ENCODE peak calls at places on chromosomes 12 and 14, in ten cellular contexts. Q is CD8-positive, alpha-beta T cell; V is AG04449; G is IMR-90; X is right atrium auricular region; E is esophagus squamous epithelium; L is skeletal muscle cell; K is aorta; C is adipocyte; N is brain microvascular endothelial cell. H is an unnamed sample.

GRCh38 chr12:108633534-108634224 is at the start of gene SELPLG:
- DNase-seq in N (no peak), V (no peak), K (peak; percentile 79), X (peak; percentile 73), C (no peak), L (no peak), E (peak; percentile 67), G (no peak), Q (peak; percentile 96), H (no peak)

GRCh38 chr12:61993734-61994345 is 266.4 kb upstream of the USP15 start:
- DNase-seq in L (no peak), E (no peak), X (no peak), V (no peak), Q (no peak), C (peak; percentile 46), K (no peak), G (peak; percentile 6), N (peak; percentile 25), H (peak; percentile 0)

GRCh38 chr12:72271401-72271740 is 799 bp upstream of the TRHDE start:
- DNase-seq in V (no peak), Q (no peak), C (peak; percentile 77), N (peak; percentile 43), X (peak; percentile 64), G (peak; percentile 63), L (no peak), K (peak; percentile 68), E (no peak), H (no peak)

GRCh38 chr12:51692016-51692415 is 101.0 kb downstream of the SCN8A start:
- DNase-seq in L (no peak), Q (no peak), K (no peak), G (no peak), N (no peak), V (no peak), X (no peak), E (no peak), C (no peak), H (no peak)

GRCh38 chr14:60757617-60758016 is 23.1 kb downstream of the MNAT1 start:
- DNase-seq in C (peak; percentile 77), N (no peak), Q (no peak), E (no peak), G (peak; percentile 74), K (no peak), L (peak; percentile 60), X (no peak), V (no peak), H (peak; percentile 33)

GRCh38 chr14:24411468-24412454 is 13.0 kb downstream of the NYNRIN start:
- DNase-seq in K (no peak), V (no peak), L (no peak), X (peak; percentile 78), G (peak; percentile 59), C (peak; percentile 73), Q (no peak), N (peak; percentile 51), E (no peak), H (no peak)

GRCh38 chr12:18224745-18225144 is 36.6 kb upstream of the PIK3C2G start:
- DNase-seq in N (no peak), K (no peak), L (peak; percentile 10), E (no peak), G (peak; percentile 5), Q (no peak), X (no peak), V (no peak), C (peak; percentile 76), H (no peak)

GRCh38 chr12:19856389-19856788 is 417.1 kb downstream of the AEBP2 start:
- DNase-seq in V (no peak), C (peak; percentile 43), K (no peak), Q (no peak), N (no peak), L (no peak), E (no peak), X (no peak), G (peak; percentile 24), H (no peak)

GRCh38 chr14:75094896-75095295 is 25.5 kb downstream of the ZC2HC1C start:
- DNase-seq in Q (no peak), X (no peak), E (no peak), G (no peak), K (no peak), V (peak; percentile 12), C (no peak), L (no peak), N (no peak), H (no peak)

GRCh38 chr12:57887631-57888406 is 41.3 kb upstream of the CTDSP2 start:
- DNase-seq in X (no peak), Q (no peak), L (no peak), G (peak; percentile 55), E (no peak), V (no peak), C (peak; percentile 89), N (peak; percentile 40), K (peak; percentile 84), H (no peak)

GRCh38 chr12:94618995-94619695 is 31.2 kb downstream of the TMCC3 start:
- DNase-seq in C (peak; percentile 46), X (no peak), E (no peak), G (peak; percentile 93), V (peak; percentile 34), N (peak; percentile 94), L (peak; percentile 91), Q (no peak), K (no peak), H (peak; percentile 71)

GRCh38 chr14:69750495-69750894 is 16.4 kb upstream of the SRSF5 start:
- DNase-seq in X (no peak), L (no peak), Q (no peak), K (no peak), C (no peak), G (no peak), V (no peak), E (no peak), N (no peak), H (no peak)

GRCh38 chr12:131333136-131333535 is 377.8 kb upstream of the SFSWAP start:
- DNase-seq in C (no peak), Q (no peak), L (no peak), V (no peak), E (no peak), X (peak; percentile 40), G (no peak), N (no peak), K (no peak), H (no peak)

GRCh38 chr14:52182853-52183252 is 84.6 kb upstream of the PTGDR start:
- DNase-seq in V (no peak), X (no peak), E (no peak), L (no peak), G (no peak), K (no peak), Q (no peak), N (no peak), C (no peak), H (no peak)

DNA sequence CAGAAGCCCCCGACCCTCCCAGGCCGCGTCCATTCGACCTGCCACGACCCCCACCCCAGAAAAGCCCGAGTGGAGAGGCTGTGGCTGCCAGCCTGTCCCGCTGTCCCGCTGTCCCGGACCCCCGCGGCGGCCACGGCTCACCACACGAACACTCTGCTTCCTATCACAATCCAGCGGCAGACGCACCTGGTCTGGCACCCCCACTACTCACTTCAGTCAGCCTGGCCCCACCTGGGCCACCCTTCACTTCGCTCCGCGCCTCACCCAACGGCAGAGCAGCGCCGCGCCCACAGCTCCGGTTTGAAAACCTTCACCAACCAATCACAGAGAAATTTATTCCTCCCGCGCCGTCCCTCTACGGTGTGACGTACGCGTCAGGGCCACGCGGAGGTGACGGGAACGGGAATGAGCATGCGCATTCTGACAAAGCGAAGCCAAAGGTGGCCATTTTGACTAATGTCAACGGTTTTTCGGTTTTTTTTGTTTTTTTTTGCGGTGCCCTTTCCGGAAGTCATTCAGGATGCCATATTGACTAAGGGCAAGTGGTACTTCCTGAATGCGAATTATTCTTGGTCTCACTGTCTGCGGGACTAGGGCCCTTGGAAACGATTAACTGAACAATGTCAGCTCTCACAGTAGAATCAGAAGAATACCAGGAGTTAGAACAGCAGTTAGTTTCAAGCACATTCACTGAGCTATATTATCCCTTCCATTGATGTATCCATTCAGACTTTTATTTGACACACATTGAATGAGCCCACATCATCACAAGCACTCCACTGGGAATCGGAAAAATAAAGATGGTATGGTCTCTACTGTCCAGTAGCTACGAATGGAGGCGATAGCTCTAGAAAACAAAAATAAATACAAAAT is at the start of gene RACGAP1:
- DNase-seq in E (peak; percentile 61), K (peak; percentile 96), V (peak; percentile 74), X (peak; percentile 97), C (peak; percentile 100), N (peak; percentile 95), G (peak; percentile 98), Q (peak; percentile 97), L (peak; percentile 93), H (peak; percentile 98)
- H3K4me3 ChIP-seq in E (peak within 1 kb of the TSS; percentile 90), K (peak within 1 kb of the TSS; percentile 90), V (peak within 1 kb of the TSS; percentile 94), X (peak within 1 kb of the TSS; percentile 72), C (peak within 1 kb of the TSS; percentile 90), N (peak within 1 kb of the TSS; percentile 94), G (peak within 1 kb of the TSS; percentile 83), Q (peak within 1 kb of the TSS; percentile 62), L (peak within 1 kb of the TSS; percentile 81), H (peak within 1 kb of the TSS; percentile 78)

DNA sequence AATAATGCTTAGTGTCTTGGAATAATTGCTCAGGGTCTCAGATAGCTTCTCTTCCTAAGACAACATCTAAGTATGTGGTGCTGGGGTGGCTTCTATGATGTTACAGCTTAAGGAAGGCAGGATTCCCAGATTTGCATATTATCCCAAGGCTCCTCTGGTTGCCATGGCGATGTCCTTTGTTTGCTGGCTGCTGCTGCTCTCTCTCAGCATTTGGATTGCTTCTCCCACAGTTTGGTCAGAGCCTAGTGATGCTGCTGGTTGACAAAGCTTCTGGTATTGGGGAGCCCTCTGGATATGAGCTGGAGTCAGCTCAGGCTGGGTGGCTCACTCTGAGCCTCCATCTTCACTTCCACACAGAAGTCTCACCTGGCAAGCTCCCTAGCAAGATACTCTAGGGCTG is 56.4 kb upstream of the FBXO33 start:
- DNase-seq in K (no peak), Q (no peak), E (no peak), L (no peak), C (no peak), X (no peak), N (peak; percentile 17), V (no peak), G (peak; percentile 12), H (no peak)
- H3K4me3 ChIP-seq in K (no peak overlapping the region), Q (no peak overlapping the region), E (no peak overlapping the region), L (no peak overlapping the region), C (no peak overlapping the region), X (no peak overlapping the region), N (no peak overlapping the region), V (no peak overlapping the region), G (no peak overlapping the region), H (no peak overlapping the region)

DNA sequence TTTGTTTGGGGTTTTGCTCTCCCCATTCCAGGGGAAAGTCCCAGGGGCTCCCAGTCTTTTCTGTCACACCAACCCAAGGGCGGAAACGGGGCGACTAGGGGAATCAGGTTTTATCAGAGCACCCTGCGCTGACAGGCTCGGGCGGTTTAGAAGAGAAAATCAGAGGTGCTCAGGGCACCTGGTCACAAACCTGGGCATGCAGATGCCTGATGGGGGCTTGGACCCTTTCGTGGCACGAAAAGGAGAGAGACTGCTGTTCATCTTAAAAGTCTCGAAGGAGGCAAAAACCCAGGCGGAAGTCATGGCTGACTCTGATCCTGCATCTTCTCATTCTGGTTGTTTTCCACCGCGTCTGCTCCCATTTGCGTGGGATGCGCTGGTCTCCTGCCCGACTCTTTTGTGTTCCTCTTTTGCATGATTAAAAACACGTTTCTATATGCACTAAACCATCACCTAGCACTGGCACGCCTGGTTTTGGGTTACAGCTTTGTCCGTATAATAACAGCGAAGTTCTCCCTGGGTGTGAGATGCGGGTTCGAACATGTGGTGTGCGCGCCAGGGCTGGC is 13.2 kb downstream of the OTX2 start:
- DNase-seq in Q (no peak), X (no peak), V (no peak), K (no peak), N (no peak), G (no peak), E (no peak), C (no peak), L (no peak), H (no peak)
- H3K4me3 ChIP-seq in Q (no peak overlapping the region), X (no peak overlapping the region), V (no peak overlapping the region), K (no peak overlapping the region), N (no peak overlapping the region), G (no peak overlapping the region), E (no peak overlapping the region), C (no peak overlapping the region), L (no peak overlapping the region), H (no peak overlapping the region)

GRCh38 chr12:53756300-53757094 is 4.7 kb upstream of the CISTR start:
- DNase-seq in C (no peak), G (no peak), K (no peak), Q (no peak), N (no peak), X (no peak), L (no peak), E (no peak), V (no peak), H (no peak)
- H3K4me3 ChIP-seq in C (peak overlapping the region; percentile 48), G (no peak overlapping the region), K (no peak overlapping the region), Q (no peak overlapping the region), N (no peak overlapping the region), X (no peak overlapping the region), L (no peak overlapping the region), E (no peak overlapping the region), V (no peak overlapping the region), H (no peak overlapping the region)